ENCODE peak calls at places on chromosomes 11 and 22, in seven cellular contexts. M is NCI-H1417; X is IMR-90; H is H9; T is aorta; J is activated CD4-positive, CD25-positive, alpha-beta regulatory T cell; N is mucosa of gallbladder. P is an unnamed sample.
A peak's percentile ranks its signal among the peaks of the same experiment; 100 is the strongest.

GRCh38 chr11:72338741-72339140 is 94.8 kb upstream of the PHOX2A start:
- DNase-seq in N (no peak), H (no peak), M (no peak), X (peak; percentile 18), T (no peak), J (no peak), P (no peak)

GRCh38 chr11:65435981-65436411 is 13.4 kb downstream of the NEAT1 start:
- DNase-seq in N (no peak), J (no peak), T (peak; percentile 76), M (no peak), X (no peak), H (no peak), P (no peak)

GRCh38 chr11:102112654-102112926 is 2.3 kb downstream of the YAP1 start:
- DNase-seq in M (no peak), T (no peak), J (no peak), H (no peak), X (no peak), N (no peak), P (no peak)

GRCh38 chr11:121464352-121464946 is 11.7 kb upstream of the SORL1-AS1 start:
- DNase-seq in M (no peak), N (peak; percentile 53), J (peak; percentile 45), X (peak; percentile 94), H (peak; percentile 56), T (peak; percentile 84), P (no peak)

GRCh38 chr11:118705111-118705741 is 25.8 kb upstream of the TREH start:
- DNase-seq in N (no peak), T (no peak), H (no peak), J (peak; percentile 44), X (no peak), M (no peak), P (no peak)

GRCh38 chr11:115636686-115637555 is 132.7 kb upstream of the CADM1 start:
- DNase-seq in N (no peak), J (no peak), X (no peak), T (no peak), H (no peak), M (no peak), P (no peak)

GRCh38 chr11:102604875-102605274 is 20.3 kb downstream of the MMP20 start:
- DNase-seq in H (no peak), N (no peak), M (no peak), T (no peak), X (no peak), J (no peak), P (peak; percentile 28)

GRCh38 chr22:22957090-22957489 is 69.5 kb downstream of the IGLL5 start:
- DNase-seq in X (no peak), T (no peak), J (no peak), M (no peak), H (no peak), N (no peak), P (no peak)

GRCh38 chr11:34825315-34825669 is 90.9 kb downstream of the APIP start:
- DNase-seq in N (no peak), T (no peak), M (no peak), X (no peak), J (no peak), H (no peak), P (no peak)

GRCh38 chr22:36870250-36870649 is 9.4 kb downstream of the NCF4 start:
- DNase-seq in M (no peak), H (no peak), N (no peak), T (no peak), X (no peak), J (no peak), P (no peak)

GRCh38 chr22:46038516-46039430 is 61.8 kb upstream of the WNT7B start:
- DNase-seq in H (no peak), T (no peak), X (no peak), J (no peak), N (no peak), M (no peak), P (no peak)

GRCh38 chr11:114182471-114182968 is 113.7 kb upstream of the NNMT start:
- DNase-seq in N (no peak), X (no peak), T (peak; percentile 20), H (no peak), J (no peak), M (no peak), P (no peak)

GRCh38 chr11:24963879-24964278 is 467.0 kb downstream of the LUZP2 start:
- DNase-seq in M (no peak), X (no peak), J (no peak), H (no peak), N (no peak), T (no peak), P (no peak)

GRCh38 chr11:86484164-86484794 is 109.6 kb downstream of the CCDC81 start:
- DNase-seq in N (no peak), J (no peak), H (no peak), T (peak; percentile 89), X (peak; percentile 100), M (no peak), P (no peak)

GRCh38 chr11:112659185-112659584 is 302.0 kb upstream of the NCAM1 start:
- DNase-seq in H (no peak), T (no peak), M (no peak), J (no peak), N (no peak), X (no peak), P (no peak)

GRCh38 chr11:70251583-70252285 is 18.8 kb upstream of the PPFIA1 start:
- DNase-seq in H (no peak), T (peak; percentile 82), X (no peak), N (no peak), J (no peak), M (no peak), P (peak; percentile 33)

GRCh38 chr11:16352707-16353106 is 3.6 kb downstream of the SOX6 start:
- DNase-seq in J (no peak), T (no peak), M (no peak), X (no peak), H (no peak), N (no peak), P (no peak)

P was measured in GM23338.